ENCODE peak calls at places on chromosome 18, in eight cellular contexts. O, R, V, E, U, B, J and L are unnamed samples.

GRCh38 chr18:8499810-8500663 is 109.2 kb upstream of the RAB12 start:
- DNase-seq in R (no peak), E (no peak), O (no peak), V (no peak), U (no peak), B (no peak), J (no peak), L (peak)

GRCh38 chr18:45384137-45384998 is 230.9 kb upstream of the SLC14A2 start:
- DNase-seq in V (peak), O (peak), E (no peak), U (no peak), J (peak), R (peak), B (peak), L (peak)

GRCh38 chr18:295756-296155 is 27.9 kb upstream of the THOC1 start:
- DNase-seq in J (no peak), O (no peak), R (no peak), E (no peak), B (peak), V (no peak), U (no peak), L (no peak)

GRCh38 chr18:50092250-50092780 is 102.6 kb downstream of the MYO5B start:
- DNase-seq in J (no peak), O (no peak), E (no peak), U (no peak), B (no peak), V (no peak), R (no peak), L (no peak)

GRCh38 chr18:36354989-36355388 is 57.5 kb downstream of the FHOD3 start:
- DNase-seq in E (no peak), B (no peak), V (no peak), R (peak), J (no peak), U (peak), O (no peak), L (no peak)

GRCh38 chr18:43620936-43621335 is 343.6 kb upstream of the SYT4 start:
- DNase-seq in R (no peak), O (no peak), E (no peak), U (no peak), J (peak), B (peak), V (no peak), L (peak)

GRCh38 chr18:6747646-6748045 is 18.1 kb downstream of the ARHGAP28 start:
- DNase-seq in O (no peak), E (no peak), V (no peak), R (no peak), J (no peak), U (peak), B (peak), L (no peak)

GRCh38 chr18:35470440-35470839 is 27.3 kb downstream of the INO80C start:
- DNase-seq in J (no peak), V (no peak), U (no peak), R (no peak), B (no peak), E (no peak), O (no peak), L (no peak)

GRCh38 chr18:33839452-33840225 is 261.6 kb downstream of the ASXL3 start:
- DNase-seq in V (no peak), U (no peak), R (no peak), B (peak), O (no peak), E (peak), J (peak), L (peak)

GRCh38 chr18:77081387-77081773 is 51.2 kb downstream of the MBP start:
- DNase-seq in O (no peak), E (no peak), J (no peak), V (no peak), B (peak), U (no peak), R (no peak), L (no peak)

GRCh38 chr18:9333441-9334350 is 877 bp upstream of the TWSG1 start:
- DNase-seq in O (no peak), E (peak), U (no peak), V (no peak), R (peak), B (no peak), J (peak), L (no peak)

GRCh38 chr18:5057348-5058012 is 139.6 kb downstream of the AKAIN1 start:
- DNase-seq in J (peak), E (no peak), O (peak), R (peak), B (peak), V (no peak), U (peak), L (peak)

GRCh38 chr18:46625069-46625468 is 32.0 kb downstream of the LOXHD1 start:
- DNase-seq in U (no peak), R (no peak), J (no peak), E (no peak), V (no peak), B (no peak), O (no peak), L (no peak)

GRCh38 chr18:9741821-9742541 is 33.9 kb downstream of the RAB31 start:
- DNase-seq in B (peak), V (no peak), O (no peak), U (no peak), E (no peak), R (no peak), J (no peak), L (no peak)

GRCh38 chr18:75422341-75422910 is 5.1 kb downstream of the SMIM21 start:
- DNase-seq in J (no peak), O (no peak), U (no peak), E (no peak), V (no peak), B (no peak), R (no peak), L (no peak)

GRCh38 chr18:8176554-8176953 is 432.7 kb upstream of the RAB12 start:
- DNase-seq in E (no peak), V (no peak), O (no peak), J (no peak), B (no peak), U (no peak), R (no peak), L (no peak)

GRCh38 chr18:48050176-48050575 is 119.7 kb upstream of the SMAD2 start:
- DNase-seq in E (peak), R (no peak), O (no peak), U (no peak), J (no peak), V (no peak), B (no peak), L (no peak)

GRCh38 chr18:53266850-53267249 is 926.9 kb downstream of the DCC start:
- DNase-seq in B (no peak), E (no peak), R (no peak), V (no peak), U (no peak), J (no peak), O (no peak), L (no peak)

GRCh38 chr18:8329186-8329771 is 280.0 kb upstream of the RAB12 start:
- DNase-seq in O (no peak), U (peak), E (no peak), R (no peak), V (no peak), J (no peak), B (no peak), L (no peak)

GRCh38 chr18:26862084-26862483 is 3.4 kb downstream of the AQP4 start:
- DNase-seq in V (no peak), O (no peak), E (no peak), B (no peak), U (no peak), J (no peak), R (no peak), L (no peak)

GRCh38 chr18:22813648-22814328 is 119.3 kb upstream of the RBBP8 start:
- DNase-seq in O (no peak), E (no peak), U (no peak), B (peak), V (no peak), R (no peak), J (peak), L (peak)

GRCh38 chr18:79355433-79356335 is 40.0 kb upstream of the NFATC1 start:
- DNase-seq in V (no peak), E (no peak), U (no peak), O (no peak), J (no peak), R (no peak), B (no peak), L (no peak)

GRCh38 chr18:74116628-74117554 is 30.7 kb downstream of the FBXO15 start:
- DNase-seq in R (no peak), J (peak), E (no peak), O (no peak), U (no peak), V (no peak), B (peak), L (no peak)

GRCh38 chr18:63119647-63120046 is 199.9 kb downstream of the BCL2 start:
- DNase-seq in B (peak), E (no peak), O (no peak), U (no peak), R (no peak), V (no peak), J (peak), L (peak)

GRCh38 chr18:65592419-65592818 is 158.4 kb upstream of the CDH7 start:
- DNase-seq in B (no peak), J (no peak), V (no peak), E (no peak), R (no peak), O (no peak), U (no peak), L (no peak)

GRCh38 chr18:45628979-45629958 is 14.0 kb downstream of the SLC14A2 start:
- DNase-seq in J (no peak), O (no peak), E (no peak), R (no peak), B (peak), V (no peak), U (no peak), L (no peak)

GRCh38 chr18:77071711-77072292 is 60.8 kb downstream of the MBP start:
- DNase-seq in E (peak), B (peak), R (no peak), V (peak), U (peak), J (no peak), O (peak), L (no peak)

GRCh38 chr18:48186084-48186798 is 222.9 kb downstream of the ZBTB7C start:
- DNase-seq in U (no peak), O (no peak), R (no peak), B (peak), V (no peak), E (no peak), J (no peak), L (no peak)

GRCh38 chr18:24274822-24275221 is 122.8 kb downstream of the OSBPL1A start:
- DNase-seq in U (no peak), V (no peak), J (no peak), B (no peak), E (no peak), O (no peak), R (no peak), L (no peak)

GRCh38 chr18:23416283-23416682 is 36.8 kb upstream of the RIOK3 start:
- DNase-seq in O (no peak), V (no peak), U (no peak), B (no peak), R (no peak), E (no peak), J (no peak), L (no peak)

GRCh38 chr18:23207191-23207955 is 72.1 kb downstream of the CABLES1 start:
- DNase-seq in R (no peak), O (no peak), V (peak), E (no peak), J (peak), B (peak), U (no peak), L (no peak)

GRCh38 chr18:70931942-70932814 is 643.3 kb downstream of the SOCS6 start:
- DNase-seq in U (no peak), B (peak), V (no peak), O (no peak), J (no peak), E (no peak), R (no peak), L (peak)

GRCh38 chr18:10147752-10148151 is 233.9 kb downstream of the VAPA start:
- DNase-seq in R (no peak), B (no peak), O (no peak), E (no peak), U (no peak), J (no peak), V (no peak), L (no peak)

GRCh38 chr18:42614619-42615293 is 500.7 kb downstream of the RIT2 start:
- DNase-seq in O (no peak), E (no peak), V (no peak), R (no peak), B (no peak), U (no peak), J (no peak), L (no peak)

GRCh38 chr18:35231052-35231451 is 9.8 kb upstream of the ZNF397 start:
- DNase-seq in B (peak), V (peak), J (peak), U (peak), E (peak), O (peak), R (peak), L (peak)